ENCODE peak calls at places on chromosome X, in nine cellular contexts. E is foreskin fibroblast; I is tibial nerve; Z is activated T-cell treated with anti-CD3 and anti-CD28 coated beads, Interleukin-2, amount 50 U/mL, for 24 hours; L is NCI-H526 treated with DMSO at 0.1 percent for 48 hours; B is AG20443; U is NCI-H774; M is EL; H is SW 1271. T is an unnamed sample.
A peak's percentile ranks its signal among the peaks of the same experiment; 100 is the strongest.

GRCh38 chrX:125646195-125646594 is 326.5 kb downstream of the TEX13C start:
- DNase-seq in E (no peak), I (no peak), Z (no peak), L (no peak), B (no peak), U (no peak), M (no peak), H (no peak), T (no peak)

GRCh38 chrX:126658447-126658846 is 105.8 kb upstream of the DCAF12L1 start:
- DNase-seq in E (no peak), I (no peak), Z (no peak), L (no peak), B (no peak), U (no peak), M (no peak), H (no peak), T (no peak)

GRCh38 chrX:48083212-48083611 is 11.8 kb upstream of the ZNF630 start:
- DNase-seq in E (peak; percentile 14), I (peak; percentile 31), Z (peak; percentile 53), L (peak; percentile 1), B (peak; percentile 78), U (no peak), M (peak; percentile 36), H (no peak), T (peak; percentile 64)

GRCh38 chrX:130705591-130705990 is 197.4 kb downstream of the ENOX2 start:
- DNase-seq in E (no peak), I (no peak), Z (no peak), L (no peak), B (no peak), U (no peak), M (no peak), H (no peak), T (no peak)

GRCh38 chrX:130831347-130831722 is 71.7 kb downstream of the ENOX2 start:
- DNase-seq in E (no peak), I (no peak), Z (no peak), L (no peak), B (no peak), U (no peak), M (no peak), H (no peak), T (no peak)

GRCh38 chrX:55026143-55026542 is 4.6 kb downstream of the ALAS2 start:
- DNase-seq in E (peak; percentile 22), I (no peak), Z (no peak), L (no peak), B (peak; percentile 8), U (no peak), M (no peak), H (no peak), T (peak; percentile 18)

GRCh38 chrX:119734897-119735339 is 23.5 kb upstream of the SOWAHD start:
- DNase-seq in E (no peak), I (no peak), Z (no peak), L (no peak), B (peak; percentile 20), U (peak; percentile 22), M (no peak), H (no peak), T (peak; percentile 26)

GRCh38 chrX:16722481-16722880 is 3.1 kb downstream of the SYAP1 start:
- DNase-seq in E (no peak), I (no peak), Z (no peak), L (no peak), B (no peak), U (no peak), M (no peak), H (no peak), T (no peak)

GRCh38 chrX:14718403-14718802 is 154.5 kb downstream of the FANCB start:
- DNase-seq in E (no peak), I (no peak), Z (no peak), L (no peak), B (no peak), U (no peak), M (no peak), H (no peak), T (no peak)

GRCh38 chrX:55777596-55777995 is 60.0 kb downstream of the RRAGB start:
- DNase-seq in E (no peak), I (no peak), Z (no peak), L (no peak), B (no peak), U (no peak), M (no peak), H (no peak), T (no peak)

GRCh38 chrX:77899081-77899828 is at the start of gene COX7B:
- DNase-seq in E (peak; percentile 85), I (peak; percentile 77), Z (peak; percentile 50), L (peak; percentile 94), B (peak; percentile 66), U (peak; percentile 89), M (peak; percentile 95), H (peak; percentile 62), T (peak; percentile 97)

GRCh38 chrX:42680651-42681050 is 97.3 kb downstream of the PPP1R2C start:
- DNase-seq in E (no peak), I (peak; percentile 5), Z (no peak), L (no peak), B (peak; percentile 5), U (no peak), M (no peak), H (no peak), T (peak; percentile 65)

GRCh38 chrX:23742174-23742692 is 843 bp downstream of the ACOT9 start:
- DNase-seq in E (peak; percentile 60), I (peak; percentile 7), Z (peak; percentile 48), L (peak; percentile 51), B (peak; percentile 70), U (no peak), M (peak; percentile 80), H (no peak), T (peak; percentile 75)

GRCh38 chrX:143298663-143299241 is 218.5 kb downstream of the SPANXN3 start:
- DNase-seq in E (no peak), I (no peak), Z (no peak), L (no peak), B (no peak), U (no peak), M (no peak), H (no peak), T (peak; percentile 20)

GRCh38 chrX:134679226-134679625 is 21.0 kb upstream of the PLAC1 start:
- DNase-seq in E (peak; percentile 75), I (peak; percentile 5), Z (no peak), L (no peak), B (peak; percentile 28), U (no peak), M (peak; percentile 56), H (no peak), T (peak; percentile 52)

GRCh38 chrX:17377795-17378194 is 2.8 kb downstream of the NHS start:
- DNase-seq in E (no peak), I (no peak), Z (no peak), L (no peak), B (no peak), U (no peak), M (no peak), H (no peak), T (no peak)

GRCh38 chrX:103344606-103345005 is 11.7 kb upstream of the TCEAL9 start:
- DNase-seq in E (no peak), I (no peak), Z (no peak), L (no peak), B (no peak), U (no peak), M (no peak), H (no peak), T (no peak)

GRCh38 chrX:124087000-124087746 is 125.7 kb downstream of the STAG2 start:
- DNase-seq in E (no peak), I (no peak), Z (no peak), L (no peak), B (no peak), U (no peak), M (no peak), H (no peak), T (no peak)

GRCh38 chrX:18789916-18790315 is 82.5 kb downstream of the PPEF1 start:
- DNase-seq in E (no peak), I (no peak), Z (no peak), L (peak; percentile 24), B (no peak), U (no peak), M (no peak), H (no peak), T (no peak)

GRCh38 chrX:69149466-69150293 is 15.6 kb downstream of the PJA1 start:
- DNase-seq in E (no peak), I (no peak), Z (no peak), L (no peak), B (no peak), U (no peak), M (no peak), H (no peak), T (no peak)